ENCODE peak calls at places on chromosomes 12 and 14, in nine cellular contexts. N is NCI-H146; E is cerebellar nuclear complex; T is epithelial cell of esophagus; S is NAMALWA; M is NCI-H1694 treated with DMSO at 0.1 percent for 48 hours; R is activated CD4-positive, alpha-beta T cell treated with anti-CD3 and anti-CD28 coated beads for 48 hours; Y is activated CD8-positive, alpha-beta memory T cell treated with anti-CD3 and anti-CD28 coated beads for 48 hours; O is RPMI7951. X is an unnamed sample.

GRCh38 chr12:48001426-48002178 is 2.7 kb downstream of the COL2A1 start:
- DNase-seq in Y (no peak), S (no peak), T (peak; percentile 69), R (peak; percentile 11), N (peak; percentile 74), O (peak; percentile 59), M (no peak), E (no peak), X (no peak)

GRCh38 chr14:76772300-76773187 is 11.3 kb downstream of the VASH1 start:
- DNase-seq in S (no peak), E (no peak), N (no peak), T (no peak), O (peak; percentile 77), R (no peak), M (no peak), Y (no peak), X (no peak)

GRCh38 chr12:58301337-58302122 is 360.2 kb downstream of the ATP23 start:
- DNase-seq in R (no peak), S (no peak), O (no peak), E (no peak), N (no peak), Y (no peak), T (no peak), M (no peak), X (no peak)

GRCh38 chr12:21800011-21800410 is 25.5 kb upstream of the KCNJ8 start:
- DNase-seq in Y (no peak), T (no peak), M (no peak), S (no peak), O (no peak), N (no peak), R (no peak), E (no peak), X (no peak)

GRCh38 chr14:100576091-100577085 is 10.8 kb downstream of the BEGAIN start:
- DNase-seq in M (no peak), N (no peak), Y (no peak), R (no peak), S (no peak), T (no peak), O (no peak), E (no peak), X (no peak)

GRCh38 chr14:89304972-89305703 is 111.9 kb downstream of the FOXN3 start:
- DNase-seq in O (peak; percentile 18), N (no peak), R (peak; percentile 18), T (peak; percentile 14), S (peak; percentile 83), E (no peak), M (no peak), Y (no peak), X (peak; percentile 42)

GRCh38 chr12:106369624-106370346 is 12.2 kb downstream of the POLR3B start:
- DNase-seq in N (no peak), M (no peak), R (no peak), S (no peak), O (peak; percentile 14), E (no peak), Y (no peak), T (peak; percentile 93), X (peak; percentile 65)

GRCh38 chr14:92362781-92363235 is 39.8 kb downstream of the SLC24A4 start:
- DNase-seq in N (no peak), O (peak; percentile 67), M (peak; percentile 72), S (no peak), T (no peak), R (no peak), Y (no peak), E (no peak), X (no peak)

GRCh38 chr12:57845478-57846284 is 848 bp downstream of the CTDSP2 start:
- DNase-seq in O (peak; percentile 60), Y (peak; percentile 43), S (peak; percentile 75), T (peak; percentile 50), N (peak; percentile 66), R (peak; percentile 75), E (no peak), M (no peak), X (peak; percentile 61)

GRCh38 chr14:95156765-95157194 is 549 bp downstream of the DICER1 start:
- DNase-seq in T (peak; percentile 40), E (no peak), N (peak; percentile 46), Y (peak; percentile 13), M (no peak), S (no peak), O (peak; percentile 23), R (peak; percentile 52), X (peak; percentile 22)

GRCh38 chr14:26856832-26857508 is 259.1 kb upstream of the NOVA1 start:
- DNase-seq in Y (no peak), T (no peak), O (no peak), N (no peak), R (no peak), E (peak; percentile 11), M (peak; percentile 59), S (no peak), X (no peak)

GRCh38 chr12:11497995-11498394 is 102.6 kb upstream of the PRB2 start:
- DNase-seq in E (no peak), R (no peak), M (no peak), N (no peak), T (no peak), O (no peak), Y (no peak), S (peak; percentile 85), X (no peak)

GRCh38 chr12:110159671-110160245 is 35.6 kb downstream of the IFT81 start:
- DNase-seq in S (no peak), R (no peak), Y (no peak), O (no peak), T (no peak), M (no peak), E (no peak), N (no peak), X (no peak)

GRCh38 chr14:64680013-64680674 is 24.1 kb upstream of the PLEKHG3 start:
- DNase-seq in Y (no peak), E (no peak), R (no peak), T (peak; percentile 99), N (no peak), O (no peak), M (peak; percentile 75), S (no peak), X (no peak)

GRCh38 chr12:40300490-40300889 is 75.7 kb downstream of the LRRK2 start:
- DNase-seq in S (no peak), E (no peak), O (no peak), R (no peak), T (peak; percentile 76), N (no peak), Y (no peak), M (no peak), X (peak; percentile 10)

GRCh38 chr12:47755655-47756562 is 2.8 kb downstream of the RAPGEF3 start:
- DNase-seq in T (no peak), R (peak; percentile 52), S (no peak), Y (no peak), M (no peak), E (no peak), N (no peak), O (no peak), X (no peak)

GRCh38 chr12:39892146-39892545 is 213.7 kb downstream of the SLC2A13 start:
- DNase-seq in N (no peak), S (no peak), Y (no peak), R (no peak), E (no peak), M (no peak), T (no peak), O (no peak), X (peak; percentile 72)

GRCh38 chr12:130186631-130187269 is 24.5 kb downstream of the FZD10 start:
- DNase-seq in T (peak; percentile 71), Y (no peak), O (peak; percentile 20), R (no peak), N (no peak), E (no peak), M (no peak), S (no peak), X (no peak)

GRCh38 chr14:61470261-61470953 is 149.0 kb downstream of the PRKCH start:
- DNase-seq in N (no peak), E (no peak), S (no peak), M (peak; percentile 73), R (no peak), Y (no peak), T (peak; percentile 79), O (peak; percentile 95), X (peak; percentile 99)

GRCh38 chr14:103630364-103631108 is 1.5 kb downstream of the KLC1 start:
- DNase-seq in S (no peak), O (no peak), T (peak; percentile 40), M (no peak), E (no peak), N (no peak), R (no peak), Y (no peak), X (no peak)

GRCh38 chr14:54664961-54665360 is 98.0 kb downstream of the SAMD4A start:
- DNase-seq in Y (no peak), S (no peak), M (no peak), N (no peak), R (no peak), T (no peak), E (no peak), O (no peak), X (no peak)

GRCh38 chr12:15863984-15864383 is 18.2 kb upstream of the STRAP start:
- DNase-seq in R (no peak), Y (no peak), E (no peak), N (no peak), T (no peak), M (no peak), S (peak; percentile 33), O (no peak), X (no peak)

GRCh38 chr12:39935275-39935674 is 170.6 kb downstream of the SLC2A13 start:
- DNase-seq in T (peak; percentile 57), M (no peak), N (no peak), S (no peak), Y (no peak), R (no peak), E (no peak), O (peak; percentile 0), X (peak; percentile 61)

GRCh38 chr12:75623631-75624118 is 112.3 kb upstream of the KRR1 start:
- DNase-seq in S (no peak), E (no peak), M (no peak), O (peak; percentile 96), Y (no peak), R (no peak), T (peak; percentile 90), N (peak; percentile 5), X (peak; percentile 89)

GRCh38 chr14:100138082-100138787 is 21.2 kb downstream of the DEGS2 start:
- DNase-seq in T (no peak), O (no peak), S (no peak), M (no peak), N (no peak), R (no peak), E (peak; percentile 50), Y (no peak), X (no peak)

GRCh38 chr12:104737682-104738370 is 220.3 kb downstream of the SLC41A2 start:
- DNase-seq in Y (no peak), M (no peak), S (no peak), E (no peak), N (no peak), T (no peak), O (peak; percentile 53), R (no peak), X (no peak)

GRCh38 chr12:116975779-116976393 is 65.1 kb downstream of the FBXW8 start:
- DNase-seq in N (no peak), T (no peak), S (no peak), M (no peak), O (no peak), R (no peak), Y (no peak), E (no peak), X (peak; percentile 51)

GRCh38 chr12:106223485-106224391 is 24.1 kb downstream of the CKAP4 start:
- DNase-seq in N (peak; percentile 35), O (peak; percentile 49), T (peak; percentile 70), E (no peak), S (peak; percentile 79), Y (peak; percentile 14), M (peak; percentile 69), R (peak; percentile 80), X (peak; percentile 46)

GRCh38 chr12:62259311-62259992 is 752 bp upstream of the USP15 start:
- DNase-seq in M (peak; percentile 8), T (no peak), E (no peak), S (no peak), Y (no peak), R (no peak), O (no peak), N (peak; percentile 61), X (no peak)

GRCh38 chr12:84913151-84913550 is 552 bp upstream of the SLC6A15 start:
- DNase-seq in E (no peak), Y (no peak), R (no peak), M (no peak), T (peak; percentile 58), S (no peak), N (peak; percentile 37), O (no peak), X (no peak)

GRCh38 chr14:75417674-75418073 is 10.1 kb upstream of the JDP2 start:
- DNase-seq in Y (no peak), R (no peak), E (no peak), M (no peak), N (no peak), T (no peak), S (no peak), O (peak; percentile 24), X (no peak)